ENCODE peak calls at places on chromosomes 1 and 21, in ten cellular contexts. D, K, S, W, A, Z, Q, B, O and M are unnamed samples.

GRCh38 chr1:235280467-235280866 is 47.5 kb downstream of the ARID4B start:
- DNase-seq in D (no peak), K (no peak), S (no peak), W (no peak), A (no peak), Z (no peak), Q (no peak), B (no peak), O (no peak), M (no peak)

GRCh38 chr21:46509760-46510159 is 51.1 kb downstream of the DIP2A start:
- DNase-seq in D (no peak), K (no peak), S (no peak), W (peak; percentile 80), A (peak; percentile 60), Z (no peak), Q (no peak), B (no peak), O (peak; percentile 81), M (no peak)

GRCh38 chr1:59985901-59986735 is 59.5 kb upstream of the CYP2J2 start:
- DNase-seq in D (no peak), K (no peak), S (peak; percentile 12), W (no peak), A (no peak), Z (no peak), Q (no peak), B (peak; percentile 65), O (no peak), M (no peak)

GRCh38 chr1:245441699-245442098 is 286.9 kb downstream of the KIF26B start:
- DNase-seq in D (peak; percentile 57), K (peak; percentile 82), S (peak; percentile 30), W (no peak), A (peak; percentile 67), Z (no peak), Q (no peak), B (no peak), O (no peak), M (no peak)

GRCh38 chr1:188129856-188130838 is 1301.4 kb downstream of the PLA2G4A start:
- DNase-seq in D (no peak), K (no peak), S (peak; percentile 7), W (no peak), A (no peak), Z (no peak), Q (no peak), B (no peak), O (peak; percentile 18), M (no peak)

GRCh38 chr1:173234899-173235298 is 27.8 kb upstream of the TNFSF4 start:
- DNase-seq in D (no peak), K (no peak), S (no peak), W (no peak), A (no peak), Z (no peak), Q (no peak), B (no peak), O (no peak), M (no peak)

GRCh38 chr1:164589408-164589807 is 30.4 kb downstream of the PBX1 start:
- DNase-seq in D (no peak), K (no peak), S (no peak), W (no peak), A (no peak), Z (no peak), Q (no peak), B (no peak), O (no peak), M (no peak)

GRCh38 chr1:207822124-207822601 is 70.3 kb downstream of the CD46 start:
- DNase-seq in D (peak; percentile 71), K (no peak), S (no peak), W (no peak), A (no peak), Z (no peak), Q (peak; percentile 80), B (no peak), O (no peak), M (no peak)

DNA sequence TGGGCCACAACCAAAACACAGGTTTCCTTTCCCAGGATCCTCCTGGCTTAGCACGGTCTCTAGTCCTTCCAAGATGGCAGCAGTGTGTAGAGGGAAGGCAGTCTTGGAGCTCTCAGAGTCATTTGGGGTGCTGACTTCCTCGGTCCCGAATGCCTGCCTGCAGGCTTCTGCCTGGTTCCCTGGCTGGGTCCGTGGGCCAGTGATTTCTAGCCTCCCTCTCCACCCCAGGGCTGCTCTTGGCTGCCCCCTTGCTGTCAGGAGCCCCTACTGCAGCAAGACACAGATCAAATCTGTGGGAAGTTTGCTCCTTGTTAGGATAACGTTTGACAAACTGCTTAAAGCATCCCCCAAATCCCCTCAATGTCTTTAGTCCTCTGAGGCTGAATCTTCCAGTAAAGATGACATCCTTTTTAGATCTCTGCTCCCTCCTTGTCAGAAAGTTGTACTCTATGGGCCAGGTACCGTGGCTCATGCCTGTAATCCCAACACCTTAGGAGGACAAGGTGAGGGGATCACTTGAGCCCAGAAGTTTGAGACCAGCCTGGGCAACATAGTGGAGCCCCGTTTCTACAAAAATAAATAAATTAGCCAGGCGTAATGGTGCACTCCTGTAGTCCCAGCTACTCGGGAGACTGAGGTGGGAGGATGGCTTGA is 272.5 kb downstream of the RRAGC start:
- DNase-seq in D (peak; percentile 68), K (peak; percentile 52), S (peak; percentile 19), W (peak; percentile 43), A (peak; percentile 47), Z (no peak), Q (peak; percentile 56), B (peak; percentile 86), O (no peak), M (no peak)
- TF ChIP-seq CTCF in D (peak; percentile 82), K (peak; percentile 85), S (peak; percentile 71), W (peak; percentile 83), A (peak; percentile 97), Z (peak; percentile 93), Q (peak; percentile 79), B (peak; percentile 95), O (peak; percentile 62), M (peak; percentile 83)

GRCh38 chr1:8423134-8423701 is 105.3 kb downstream of the SLC45A1 start:
- DNase-seq in D (no peak), K (peak; percentile 38), S (no peak), W (peak; percentile 47), A (no peak), Z (no peak), Q (peak; percentile 40), B (peak; percentile 30), O (no peak), M (no peak)

GRCh38 chr1:8422439-8423133 is 104.7 kb downstream of the SLC45A1 start:
- DNase-seq in D (peak; percentile 73), K (no peak), S (peak; percentile 57), W (no peak), A (peak; percentile 62), Z (no peak), Q (peak; percentile 27), B (peak; percentile 35), O (peak; percentile 30), M (no peak)

GRCh38 chr1:8424539-8425116 is 106.7 kb downstream of the SLC45A1 start:
- DNase-seq in D (no peak), K (no peak), S (peak; percentile 41), W (peak; percentile 58), A (no peak), Z (peak; percentile 72), Q (peak; percentile 83), B (peak; percentile 87), O (no peak), M (peak; percentile 66)

GRCh38 chr1:8425150-8425780 is 107.4 kb downstream of the SLC45A1 start:
- DNase-seq in D (no peak), K (no peak), S (no peak), W (no peak), A (no peak), Z (no peak), Q (no peak), B (no peak), O (no peak), M (no peak)

GRCh38 chr1:8423702-8424538 is 106.0 kb downstream of the SLC45A1 start:
- DNase-seq in D (peak; percentile 75), K (peak; percentile 62), S (peak; percentile 52), W (peak; percentile 50), A (peak; percentile 64), Z (peak; percentile 45), Q (peak; percentile 72), B (peak; percentile 87), O (peak; percentile 65), M (no peak)
- TF ChIP-seq CTCF in D (peak; percentile 34), K (no peak), S (no peak), W (no peak), A (no peak), Z (no peak), Q (no peak), B (no peak), O (no peak), M (no peak)

GRCh38 chr1:24640288-24640687 is 2.8 kb upstream of the SRRM1 start:
- DNase-seq in D (peak; percentile 68), K (no peak), S (peak; percentile 22), W (peak; percentile 42), A (peak; percentile 34), Z (no peak), Q (no peak), B (no peak), O (no peak), M (no peak)

GRCh38 chr1:24639881-24640280 is 3.2 kb upstream of the SRRM1 start:
- DNase-seq in D (no peak), K (no peak), S (no peak), W (no peak), A (no peak), Z (no peak), Q (no peak), B (no peak), O (no peak), M (no peak)

GRCh38 chr1:24643362-24644346 is 552 bp downstream of the SRRM1 start:
- DNase-seq in D (peak; percentile 63), K (no peak), S (no peak), W (peak; percentile 53), A (no peak), Z (peak; percentile 66), Q (no peak), B (peak; percentile 56), O (no peak), M (peak; percentile 59)

GRCh38 chr1:24641646-24642151 is 1.4 kb upstream of the SRRM1 start:
- DNase-seq in D (peak; percentile 65), K (no peak), S (peak; percentile 40), W (peak; percentile 63), A (peak; percentile 49), Z (peak; percentile 58), Q (no peak), B (peak; percentile 41), O (peak; percentile 16), M (no peak)

DNA sequence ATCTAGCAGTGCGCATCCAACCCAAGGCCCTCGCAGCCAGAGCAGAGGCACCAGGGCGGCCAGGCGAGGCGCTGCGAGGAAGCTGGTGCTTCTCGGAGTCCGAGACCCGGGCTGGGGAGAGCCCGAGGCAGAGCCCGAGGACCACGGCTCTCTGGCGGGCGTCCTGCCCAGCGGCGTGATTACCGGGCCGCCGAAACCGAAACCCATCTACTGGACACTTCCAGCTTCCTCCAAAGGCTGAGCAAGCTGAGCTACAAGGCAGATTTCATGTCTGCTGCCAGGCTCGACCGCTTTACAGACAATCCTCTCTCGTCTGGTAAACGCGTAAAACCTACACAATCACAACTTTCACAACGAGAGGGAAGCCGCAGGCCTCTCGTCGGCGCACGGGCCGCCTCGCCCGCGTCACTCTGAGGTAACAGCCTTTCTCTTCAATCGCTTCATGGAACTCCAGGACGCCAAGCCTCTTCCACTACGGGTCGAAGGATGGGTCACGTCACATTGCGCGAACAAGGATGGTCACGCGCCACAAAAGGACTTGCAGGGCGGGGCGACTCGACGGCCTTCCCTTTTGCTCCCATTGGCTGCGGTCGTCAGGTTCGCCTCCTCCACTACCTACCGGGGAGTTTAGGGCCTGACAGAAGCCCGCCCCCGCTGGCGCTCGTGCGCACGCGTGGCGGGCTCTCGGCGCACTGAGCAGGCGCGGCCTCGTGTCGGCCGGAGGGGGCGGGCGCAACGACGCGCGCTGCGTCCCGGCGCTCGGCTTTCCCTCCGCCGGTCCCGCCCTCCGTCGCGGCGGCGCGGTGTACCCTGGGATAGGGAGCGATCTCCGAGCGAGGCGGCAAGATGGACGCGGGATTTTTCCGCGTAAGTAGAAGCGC is at the start of gene SRRM1:
- DNase-seq in D (peak; percentile 100), K (peak; percentile 94), S (peak; percentile 100), W (peak; percentile 100), A (peak; percentile 100), Z (peak; percentile 100), Q (peak; percentile 98), B (peak; percentile 99), O (peak; percentile 100), M (peak; percentile 100)
- TF ChIP-seq CTCF in D (peak; percentile 15), K (no peak), S (no peak), W (peak; percentile 10), A (no peak), Z (no peak), Q (peak; percentile 19), B (peak; percentile 20), O (peak; percentile 10), M (no peak)

DNA sequence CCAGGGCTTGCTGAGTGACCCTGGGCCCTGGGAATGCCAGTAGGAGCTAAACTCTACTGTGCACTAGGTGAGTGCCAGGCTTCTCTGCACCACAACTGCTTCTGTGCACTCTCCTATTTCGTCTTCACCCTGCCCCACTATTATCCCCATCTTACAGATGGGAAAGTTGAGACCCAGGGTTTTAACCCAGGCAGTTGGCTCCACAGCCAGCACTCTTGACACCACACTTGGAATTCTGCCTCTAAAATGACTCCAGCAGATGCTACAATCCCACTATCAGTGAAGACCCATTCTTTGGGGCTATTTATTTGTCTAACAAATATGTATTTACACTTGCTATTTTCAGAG is 56.1 kb downstream of the FOXO6 start:
- DNase-seq in D (no peak), K (no peak), S (no peak), W (no peak), A (no peak), Z (no peak), Q (no peak), B (no peak), O (no peak), M (no peak)
- TF ChIP-seq CTCF in D (no peak), K (no peak), S (no peak), W (no peak), A (no peak), Z (no peak), Q (no peak), B (no peak), O (no peak), M (peak; percentile 54)